ENCODE peak calls at places on chromosome 13, in nine cellular contexts. One of them, this sample, is unnamed.
A peak's percentile ranks its signal among the peaks of the same experiment; 100 is the strongest.

GRCh38 chr13:31920301-31920818 is 111.2 kb upstream of the FRY start:
- DNase-seq in heart right ventricle: no peak
- DNase-seq in neural progenitor cell: no peak
- DNase-seq in amniotic epithelial cell: no peak
- DNase-seq in AG08395: no peak
- DNase-seq in mucosa of descending colon: no peak
- DNase-seq in cardiac muscle cell: peak; percentile 43
- DNase-seq in amygdala: no peak
- DNase-seq in activated naive CD4-positive, alpha-beta T cell: no peak
- DNase-seq in this sample: no peak

GRCh38 chr13:21458816-21459701 is at the start of gene ZDHHC20:
- DNase-seq in heart right ventricle: peak; percentile 87
- DNase-seq in amniotic epithelial cell: peak; percentile 74
- DNase-seq in neural progenitor cell: peak; percentile 94
- DNase-seq in amygdala: peak; percentile 88
- DNase-seq in activated naive CD4-positive, alpha-beta T cell: peak; percentile 86
- DNase-seq in mucosa of descending colon: peak; percentile 96
- DNase-seq in cardiac muscle cell: peak; percentile 89
- DNase-seq in AG08395: peak; percentile 98
- DNase-seq in this sample: peak; percentile 91

GRCh38 chr13:113741101-113741731 is 17.8 kb upstream of the TMEM255B start:
- DNase-seq in heart right ventricle: no peak
- DNase-seq in cardiac muscle cell: no peak
- DNase-seq in mucosa of descending colon: no peak
- DNase-seq in activated naive CD4-positive, alpha-beta T cell: no peak
- DNase-seq in amniotic epithelial cell: no peak
- DNase-seq in AG08395: no peak
- DNase-seq in neural progenitor cell: no peak
- DNase-seq in amygdala: no peak
- DNase-seq in this sample: no peak

GRCh38 chr13:93355094-93355493 is 128.5 kb downstream of the GPC6 start:
- DNase-seq in heart right ventricle: no peak
- DNase-seq in cardiac muscle cell: no peak
- DNase-seq in amygdala: no peak
- DNase-seq in neural progenitor cell: no peak
- DNase-seq in amniotic epithelial cell: no peak
- DNase-seq in AG08395: no peak
- DNase-seq in mucosa of descending colon: no peak
- DNase-seq in activated naive CD4-positive, alpha-beta T cell: no peak
- DNase-seq in this sample: no peak

GRCh38 chr13:113099142-113099541 is 6.4 kb upstream of the F7 start:
- DNase-seq in heart right ventricle: no peak
- DNase-seq in neural progenitor cell: no peak
- DNase-seq in amygdala: no peak
- DNase-seq in AG08395: no peak
- DNase-seq in amniotic epithelial cell: no peak
- DNase-seq in mucosa of descending colon: no peak
- DNase-seq in cardiac muscle cell: no peak
- DNase-seq in activated naive CD4-positive, alpha-beta T cell: no peak
- DNase-seq in this sample: no peak

GRCh38 chr13:49302222-49302621 is 54.5 kb downstream of the CDADC1 start:
- DNase-seq in amniotic epithelial cell: no peak
- DNase-seq in activated naive CD4-positive, alpha-beta T cell: no peak
- DNase-seq in AG08395: no peak
- DNase-seq in mucosa of descending colon: no peak
- DNase-seq in heart right ventricle: no peak
- DNase-seq in neural progenitor cell: no peak
- DNase-seq in cardiac muscle cell: no peak
- DNase-seq in amygdala: no peak
- DNase-seq in this sample: no peak

GRCh38 chr13:23656637-23657036 is 86.4 kb downstream of the TNFRSF19 start:
- DNase-seq in activated naive CD4-positive, alpha-beta T cell: no peak
- DNase-seq in amniotic epithelial cell: no peak
- DNase-seq in heart right ventricle: peak; percentile 77
- DNase-seq in cardiac muscle cell: peak; percentile 73
- DNase-seq in AG08395: peak; percentile 31
- DNase-seq in amygdala: peak; percentile 13
- DNase-seq in mucosa of descending colon: peak; percentile 12
- DNase-seq in neural progenitor cell: no peak
- DNase-seq in this sample: no peak

GRCh38 chr13:95191821-95192220 is 109.4 kb downstream of the ABCC4 start:
- DNase-seq in mucosa of descending colon: peak; percentile 91
- DNase-seq in cardiac muscle cell: peak; percentile 89
- DNase-seq in amygdala: peak; percentile 78
- DNase-seq in AG08395: peak; percentile 82
- DNase-seq in neural progenitor cell: peak; percentile 89
- DNase-seq in amniotic epithelial cell: peak; percentile 55
- DNase-seq in heart right ventricle: peak; percentile 56
- DNase-seq in activated naive CD4-positive, alpha-beta T cell: peak; percentile 32
- DNase-seq in this sample: peak; percentile 67

GRCh38 chr13:46367622-46368327 is 19.3 kb downstream of the RUBCNL start:
- DNase-seq in neural progenitor cell: no peak
- DNase-seq in mucosa of descending colon: no peak
- DNase-seq in heart right ventricle: no peak
- DNase-seq in amygdala: no peak
- DNase-seq in AG08395: no peak
- DNase-seq in cardiac muscle cell: peak; percentile 33
- DNase-seq in amniotic epithelial cell: no peak
- DNase-seq in activated naive CD4-positive, alpha-beta T cell: no peak
- DNase-seq in this sample: no peak

GRCh38 chr13:75968103-75968838 is 332.1 kb downstream of the LMO7 start:
- DNase-seq in amniotic epithelial cell: peak; percentile 33
- DNase-seq in mucosa of descending colon: no peak
- DNase-seq in neural progenitor cell: no peak
- DNase-seq in amygdala: no peak
- DNase-seq in heart right ventricle: no peak
- DNase-seq in AG08395: peak; percentile 33
- DNase-seq in activated naive CD4-positive, alpha-beta T cell: no peak
- DNase-seq in cardiac muscle cell: peak; percentile 2
- DNase-seq in this sample: no peak

GRCh38 chr13:93549326-93549855 is 322.8 kb downstream of the GPC6 start:
- DNase-seq in activated naive CD4-positive, alpha-beta T cell: no peak
- DNase-seq in heart right ventricle: no peak
- DNase-seq in AG08395: no peak
- DNase-seq in neural progenitor cell: no peak
- DNase-seq in cardiac muscle cell: peak; percentile 24
- DNase-seq in amygdala: no peak
- DNase-seq in amniotic epithelial cell: peak; percentile 43
- DNase-seq in mucosa of descending colon: no peak
- DNase-seq in this sample: no peak

GRCh38 chr13:59747529-59747928 is 416.2 kb downstream of the DIAPH3 start:
- DNase-seq in mucosa of descending colon: no peak
- DNase-seq in amniotic epithelial cell: no peak
- DNase-seq in cardiac muscle cell: no peak
- DNase-seq in AG08395: no peak
- DNase-seq in activated naive CD4-positive, alpha-beta T cell: no peak
- DNase-seq in amygdala: no peak
- DNase-seq in neural progenitor cell: peak; percentile 7
- DNase-seq in heart right ventricle: no peak
- DNase-seq in this sample: no peak

GRCh38 chr13:110298566-110299321 is 8.2 kb downstream of the COL4A1 start:
- DNase-seq in amygdala: no peak
- DNase-seq in neural progenitor cell: no peak
- DNase-seq in AG08395: no peak
- DNase-seq in cardiac muscle cell: peak; percentile 72
- DNase-seq in heart right ventricle: no peak
- DNase-seq in amniotic epithelial cell: peak; percentile 89
- DNase-seq in mucosa of descending colon: no peak
- DNase-seq in activated naive CD4-positive, alpha-beta T cell: no peak
- DNase-seq in this sample: no peak

GRCh38 chr13:60267498-60268202 is 103.9 kb upstream of the DIAPH3 start:
- DNase-seq in neural progenitor cell: peak; percentile 40
- DNase-seq in heart right ventricle: no peak
- DNase-seq in amniotic epithelial cell: peak; percentile 32
- DNase-seq in AG08395: no peak
- DNase-seq in cardiac muscle cell: peak; percentile 9
- DNase-seq in mucosa of descending colon: peak; percentile 31
- DNase-seq in amygdala: no peak
- DNase-seq in activated naive CD4-positive, alpha-beta T cell: no peak
- DNase-seq in this sample: peak; percentile 43

GRCh38 chr13:40562975-40563349 is 103.5 kb downstream of the FOXO1 start:
- DNase-seq in amniotic epithelial cell: peak; percentile 75
- DNase-seq in neural progenitor cell: no peak
- DNase-seq in mucosa of descending colon: no peak
- DNase-seq in cardiac muscle cell: no peak
- DNase-seq in AG08395: no peak
- DNase-seq in heart right ventricle: no peak
- DNase-seq in amygdala: no peak
- DNase-seq in activated naive CD4-positive, alpha-beta T cell: no peak
- DNase-seq in this sample: no peak

GRCh38 chr13:113553541-113554332 is 30.8 kb upstream of the TFDP1 start:
- DNase-seq in neural progenitor cell: no peak
- DNase-seq in activated naive CD4-positive, alpha-beta T cell: no peak
- DNase-seq in cardiac muscle cell: no peak
- DNase-seq in AG08395: no peak
- DNase-seq in heart right ventricle: no peak
- DNase-seq in amygdala: no peak
- DNase-seq in amniotic epithelial cell: no peak
- DNase-seq in mucosa of descending colon: no peak
- DNase-seq in this sample: no peak

GRCh38 chr13:52848455-52849190 is at the start of gene PCDH8:
- DNase-seq in amygdala: peak; percentile 83
- DNase-seq in heart right ventricle: no peak
- DNase-seq in mucosa of descending colon: no peak
- DNase-seq in amniotic epithelial cell: no peak
- DNase-seq in cardiac muscle cell: peak; percentile 2
- DNase-seq in neural progenitor cell: peak; percentile 96
- DNase-seq in AG08395: no peak
- DNase-seq in activated naive CD4-positive, alpha-beta T cell: no peak
- DNase-seq in this sample: no peak

GRCh38 chr13:107203146-107203847 is 635.4 kb upstream of the ARGLU1 start:
- DNase-seq in heart right ventricle: peak; percentile 15
- DNase-seq in activated naive CD4-positive, alpha-beta T cell: no peak
- DNase-seq in amygdala: no peak
- DNase-seq in mucosa of descending colon: peak; percentile 16
- DNase-seq in cardiac muscle cell: peak; percentile 59
- DNase-seq in amniotic epithelial cell: peak; percentile 37
- DNase-seq in AG08395: peak; percentile 4
- DNase-seq in neural progenitor cell: peak; percentile 73
- DNase-seq in this sample: peak; percentile 52

GRCh38 chr13:40388617-40389016 is 277.8 kb downstream of the FOXO1 start:
- DNase-seq in AG08395: no peak
- DNase-seq in cardiac muscle cell: no peak
- DNase-seq in activated naive CD4-positive, alpha-beta T cell: peak; percentile 68
- DNase-seq in heart right ventricle: no peak
- DNase-seq in mucosa of descending colon: peak; percentile 54
- DNase-seq in amniotic epithelial cell: no peak
- DNase-seq in amygdala: no peak
- DNase-seq in neural progenitor cell: no peak
- DNase-seq in this sample: peak; percentile 71

GRCh38 chr13:33745370-33746324 is 72.3 kb upstream of the RFC3 start:
- DNase-seq in heart right ventricle: no peak
- DNase-seq in amygdala: no peak
- DNase-seq in amniotic epithelial cell: no peak
- DNase-seq in mucosa of descending colon: no peak
- DNase-seq in activated naive CD4-positive, alpha-beta T cell: no peak
- DNase-seq in cardiac muscle cell: no peak
- DNase-seq in neural progenitor cell: no peak
- DNase-seq in AG08395: no peak
- DNase-seq in this sample: no peak

GRCh38 chr13:38821753-38822551 is 135.1 kb downstream of the FREM2 start:
- DNase-seq in AG08395: no peak
- DNase-seq in cardiac muscle cell: no peak
- DNase-seq in mucosa of descending colon: no peak
- DNase-seq in amygdala: peak; percentile 86
- DNase-seq in neural progenitor cell: no peak
- DNase-seq in activated naive CD4-positive, alpha-beta T cell: no peak
- DNase-seq in amniotic epithelial cell: no peak
- DNase-seq in heart right ventricle: no peak
- DNase-seq in this sample: no peak

GRCh38 chr13:40179882-40180281 is 486.6 kb downstream of the FOXO1 start:
- DNase-seq in amniotic epithelial cell: no peak
- DNase-seq in heart right ventricle: no peak
- DNase-seq in cardiac muscle cell: no peak
- DNase-seq in AG08395: no peak
- DNase-seq in neural progenitor cell: no peak
- DNase-seq in amygdala: no peak
- DNase-seq in mucosa of descending colon: no peak
- DNase-seq in activated naive CD4-positive, alpha-beta T cell: no peak
- DNase-seq in this sample: peak; percentile 19

GRCh38 chr13:110211735-110212134 is 95.2 kb downstream of the COL4A1 start:
- DNase-seq in AG08395: no peak
- DNase-seq in amniotic epithelial cell: no peak
- DNase-seq in activated naive CD4-positive, alpha-beta T cell: no peak
- DNase-seq in heart right ventricle: no peak
- DNase-seq in neural progenitor cell: no peak
- DNase-seq in cardiac muscle cell: no peak
- DNase-seq in mucosa of descending colon: no peak
- DNase-seq in amygdala: no peak
- DNase-seq in this sample: no peak

GRCh38 chr13:83738407-83738806 is 143.9 kb downstream of the SLITRK1 start:
- DNase-seq in cardiac muscle cell: no peak
- DNase-seq in neural progenitor cell: no peak
- DNase-seq in activated naive CD4-positive, alpha-beta T cell: no peak
- DNase-seq in amygdala: no peak
- DNase-seq in AG08395: no peak
- DNase-seq in heart right ventricle: no peak
- DNase-seq in mucosa of descending colon: no peak
- DNase-seq in amniotic epithelial cell: no peak
- DNase-seq in this sample: no peak

GRCh38 chr13:63288576-63288975 is 1872.9 kb upstream of the PCDH20 start:
- DNase-seq in amniotic epithelial cell: peak; percentile 46
- DNase-seq in AG08395: no peak
- DNase-seq in neural progenitor cell: no peak
- DNase-seq in cardiac muscle cell: no peak
- DNase-seq in amygdala: no peak
- DNase-seq in activated naive CD4-positive, alpha-beta T cell: no peak
- DNase-seq in mucosa of descending colon: no peak
- DNase-seq in heart right ventricle: no peak
- DNase-seq in this sample: no peak

This sample was measured in small intestine.